ENCODE peak calls at places on chromosomes 16 and 17, in four cellular contexts. One of them, this sample, is unnamed.

GRCh38 chr16:68369697-68370096 is 58.9 kb downstream of the PRMT7 start:
- DNase-seq in fibroblast of lung: no peak
- DNase-seq in cardiac muscle cell: no peak
- DNase-seq in fibroblast of pulmonary artery: no peak
- DNase-seq in this sample: no peak

GRCh38 chr16:1385232-1385631 is 29.3 kb downstream of the UNKL start:
- DNase-seq in fibroblast of lung: no peak
- DNase-seq in cardiac muscle cell: no peak
- DNase-seq in fibroblast of pulmonary artery: no peak
- DNase-seq in this sample: no peak

GRCh38 chr17:6708357-6708961 is 4.7 kb downstream of the SLC13A5 start:
- DNase-seq in fibroblast of lung: no peak
- DNase-seq in cardiac muscle cell: no peak
- DNase-seq in fibroblast of pulmonary artery: no peak
- DNase-seq in this sample: no peak

GRCh38 chr17:77489898-77490265 is 349.1 kb downstream of the SEC14L1 start:
- DNase-seq in fibroblast of lung: peak
- DNase-seq in cardiac muscle cell: no peak
- DNase-seq in fibroblast of pulmonary artery: no peak
- DNase-seq in this sample: no peak

GRCh38 chr16:1613728-1614225 is 1.6 kb downstream of the CRAMP1 start:
- DNase-seq in fibroblast of lung: no peak
- DNase-seq in cardiac muscle cell: peak
- DNase-seq in fibroblast of pulmonary artery: no peak
- DNase-seq in this sample: no peak

GRCh38 chr17:30922235-30922993 is 669 bp downstream of the ADAP2 start:
- DNase-seq in fibroblast of lung: no peak
- DNase-seq in cardiac muscle cell: peak
- DNase-seq in fibroblast of pulmonary artery: no peak
- DNase-seq in this sample: no peak

GRCh38 chr16:4525069-4525468 is 13.5 kb downstream of the CDIP1 start:
- DNase-seq in fibroblast of lung: no peak
- DNase-seq in cardiac muscle cell: no peak
- DNase-seq in fibroblast of pulmonary artery: no peak
- DNase-seq in this sample: no peak

GRCh38 chr16:89764711-89765201 is 43.4 kb downstream of the ZNF276 start:
- DNase-seq in fibroblast of lung: no peak
- DNase-seq in cardiac muscle cell: no peak
- DNase-seq in fibroblast of pulmonary artery: no peak
- DNase-seq in this sample: no peak

GRCh38 chr16:61792194-61792904 is 243.9 kb downstream of the CDH8 start:
- DNase-seq in fibroblast of lung: peak
- DNase-seq in cardiac muscle cell: no peak
- DNase-seq in fibroblast of pulmonary artery: peak
- DNase-seq in this sample: peak

GRCh38 chr16:84735846-84736586 is 36.2 kb downstream of the USP10 start:
- DNase-seq in fibroblast of lung: no peak
- DNase-seq in cardiac muscle cell: no peak
- DNase-seq in fibroblast of pulmonary artery: peak
- DNase-seq in this sample: peak

GRCh38 chr17:78409191-78409621 is 30.8 kb downstream of the PGS1 start:
- DNase-seq in fibroblast of lung: no peak
- DNase-seq in cardiac muscle cell: no peak
- DNase-seq in fibroblast of pulmonary artery: no peak
- DNase-seq in this sample: peak

GRCh38 chr17:59845595-59846390 is 47.0 kb downstream of the TUBD1 start:
- DNase-seq in fibroblast of lung: peak
- DNase-seq in cardiac muscle cell: no peak
- DNase-seq in fibroblast of pulmonary artery: peak
- DNase-seq in this sample: peak

GRCh38 chr16:85398050-85398451 is 215.1 kb upstream of the GSE1 start:
- DNase-seq in fibroblast of lung: no peak
- DNase-seq in cardiac muscle cell: no peak
- DNase-seq in fibroblast of pulmonary artery: no peak
- DNase-seq in this sample: no peak

GRCh38 chr17:38729368-38729885 is 714 bp upstream of the CISD3 start:
- DNase-seq in fibroblast of lung: no peak
- DNase-seq in cardiac muscle cell: no peak
- DNase-seq in fibroblast of pulmonary artery: no peak
- DNase-seq in this sample: no peak

GRCh38 chr17:34499576-34499975 is 79.8 kb upstream of the TMEM132E start:
- DNase-seq in fibroblast of lung: peak
- DNase-seq in cardiac muscle cell: peak
- DNase-seq in fibroblast of pulmonary artery: peak
- DNase-seq in this sample: peak

GRCh38 chr16:87056083-87056482 is 261.1 kb downstream of the C16orf95 start:
- DNase-seq in fibroblast of lung: peak
- DNase-seq in cardiac muscle cell: no peak
- DNase-seq in fibroblast of pulmonary artery: peak
- DNase-seq in this sample: peak

GRCh38 chr16:67786491-67786890 is 19.9 kb downstream of the RANBP10 start:
- DNase-seq in fibroblast of lung: no peak
- DNase-seq in cardiac muscle cell: no peak
- DNase-seq in fibroblast of pulmonary artery: no peak
- DNase-seq in this sample: no peak

GRCh38 chr16:49924078-49924477 is 68.2 kb upstream of the ZNF423 start:
- DNase-seq in fibroblast of lung: no peak
- DNase-seq in cardiac muscle cell: no peak
- DNase-seq in fibroblast of pulmonary artery: no peak
- DNase-seq in this sample: peak

GRCh38 chr16:84868829-84869457 is 49.2 kb downstream of the CRISPLD2 start:
- DNase-seq in fibroblast of lung: no peak
- DNase-seq in cardiac muscle cell: no peak
- DNase-seq in fibroblast of pulmonary artery: no peak
- DNase-seq in this sample: no peak

GRCh38 chr16:70638814-70639792 is 7.3 kb upstream of the IL34 start:
- DNase-seq in fibroblast of lung: peak
- DNase-seq in cardiac muscle cell: no peak
- DNase-seq in fibroblast of pulmonary artery: peak
- DNase-seq in this sample: no peak

GRCh38 chr17:45138911-45139532 is 3.5 kb downstream of the ACBD4 start:
- DNase-seq in fibroblast of lung: no peak
- DNase-seq in cardiac muscle cell: no peak
- DNase-seq in fibroblast of pulmonary artery: no peak
- DNase-seq in this sample: no peak

GRCh38 chr17:56112086-56112485 is 41.2 kb upstream of the ANKFN1 start:
- DNase-seq in fibroblast of lung: peak
- DNase-seq in cardiac muscle cell: no peak
- DNase-seq in fibroblast of pulmonary artery: peak
- DNase-seq in this sample: no peak

GRCh38 chr17:1561420-1562177 is 993 bp downstream of the PITPNA start:
- DNase-seq in fibroblast of lung: peak
- DNase-seq in cardiac muscle cell: peak
- DNase-seq in fibroblast of pulmonary artery: peak
- DNase-seq in this sample: peak

GRCh38 chr16:56246051-56246817 is 54.9 kb downstream of the GNAO1 start:
- DNase-seq in fibroblast of lung: no peak
- DNase-seq in cardiac muscle cell: peak
- DNase-seq in fibroblast of pulmonary artery: no peak
- DNase-seq in this sample: peak

GRCh38 chr17:65556014-65556909 is 5.2 kb downstream of the AXIN2 start:
- DNase-seq in fibroblast of lung: peak
- DNase-seq in cardiac muscle cell: peak
- DNase-seq in fibroblast of pulmonary artery: peak
- DNase-seq in this sample: peak

GRCh38 chr17:65553009-65553645 is 8.3 kb downstream of the AXIN2 start:
- DNase-seq in fibroblast of lung: no peak
- DNase-seq in cardiac muscle cell: no peak
- DNase-seq in fibroblast of pulmonary artery: peak
- DNase-seq in this sample: no peak

GRCh38 chr17:65553646-65554567 is 7.5 kb downstream of the AXIN2 start:
- DNase-seq in fibroblast of lung: no peak
- DNase-seq in cardiac muscle cell: no peak
- DNase-seq in fibroblast of pulmonary artery: no peak
- DNase-seq in this sample: no peak

GRCh38 chr17:65556910-65557348 is 4.5 kb downstream of the AXIN2 start:
- DNase-seq in fibroblast of lung: no peak
- DNase-seq in cardiac muscle cell: no peak
- DNase-seq in fibroblast of pulmonary artery: no peak
- DNase-seq in this sample: no peak

GRCh38 chr17:65554568-65555223 is 6.8 kb downstream of the AXIN2 start:
- DNase-seq in fibroblast of lung: peak
- DNase-seq in cardiac muscle cell: peak
- DNase-seq in fibroblast of pulmonary artery: no peak
- DNase-seq in this sample: no peak
- TF ChIP-seq CTCF in fibroblast of lung: peak
- TF ChIP-seq CTCF in cardiac muscle cell: peak
- TF ChIP-seq CTCF in fibroblast of pulmonary artery: no peak
- TF ChIP-seq CTCF in this sample: no peak

GRCh38 chr17:40621558-40621957 is 26.1 kb downstream of the SMARCE1 start:
- DNase-seq in fibroblast of lung: peak
- DNase-seq in cardiac muscle cell: no peak
- DNase-seq in fibroblast of pulmonary artery: no peak
- DNase-seq in this sample: no peak

GRCh38 chr17:40621019-40621418 is 26.6 kb downstream of the SMARCE1 start:
- DNase-seq in fibroblast of lung: no peak
- DNase-seq in cardiac muscle cell: no peak
- DNase-seq in fibroblast of pulmonary artery: no peak
- DNase-seq in this sample: no peak

GRCh38 chr17:40617678-40618240 is 29.9 kb downstream of the SMARCE1 start:
- DNase-seq in fibroblast of lung: no peak
- DNase-seq in cardiac muscle cell: no peak
- DNase-seq in fibroblast of pulmonary artery: no peak
- DNase-seq in this sample: peak

GRCh38 chr17:40616592-40616991 is 31.0 kb downstream of the SMARCE1 start:
- DNase-seq in fibroblast of lung: no peak
- DNase-seq in cardiac muscle cell: no peak
- DNase-seq in fibroblast of pulmonary artery: no peak
- DNase-seq in this sample: no peak

GRCh38 chr17:40618754-40619625 is 28.6 kb downstream of the SMARCE1 start:
- DNase-seq in fibroblast of lung: no peak
- DNase-seq in cardiac muscle cell: no peak
- DNase-seq in fibroblast of pulmonary artery: no peak
- DNase-seq in this sample: no peak
- H3K4me3 ChIP-seq in fibroblast of lung: no peak
- H3K4me3 ChIP-seq in cardiac muscle cell: no peak
- H3K4me3 ChIP-seq in fibroblast of pulmonary artery: no peak
- H3K4me3 ChIP-seq in this sample: peak

GRCh38 chr16:75266738-75267630 is 15.6 kb upstream of the BCAR1 start:
- DNase-seq in fibroblast of lung: no peak
- DNase-seq in cardiac muscle cell: no peak
- DNase-seq in fibroblast of pulmonary artery: no peak
- DNase-seq in this sample: no peak

GRCh38 chr16:75264531-75264998 is 13.1 kb upstream of the BCAR1 start:
- DNase-seq in fibroblast of lung: peak
- DNase-seq in cardiac muscle cell: no peak
- DNase-seq in fibroblast of pulmonary artery: peak
- DNase-seq in this sample: no peak

GRCh38 chr16:75264999-75265910 is 13.8 kb upstream of the BCAR1 start:
- DNase-seq in fibroblast of lung: no peak
- DNase-seq in cardiac muscle cell: no peak
- DNase-seq in fibroblast of pulmonary artery: no peak
- DNase-seq in this sample: no peak

GRCh38 chr16:75267631-75268264 is 16.3 kb upstream of the BCAR1 start:
- DNase-seq in fibroblast of lung: peak
- DNase-seq in cardiac muscle cell: peak
- DNase-seq in fibroblast of pulmonary artery: no peak
- DNase-seq in this sample: peak

GRCh38 chr16:75265911-75266701 is 14.7 kb upstream of the BCAR1 start:
- DNase-seq in fibroblast of lung: peak
- DNase-seq in cardiac muscle cell: peak
- DNase-seq in fibroblast of pulmonary artery: peak
- DNase-seq in this sample: peak
- TF ChIP-seq CTCF in fibroblast of lung: no peak
- TF ChIP-seq CTCF in cardiac muscle cell: no peak
- TF ChIP-seq CTCF in fibroblast of pulmonary artery: no peak
- TF ChIP-seq CTCF in this sample: no peak

GRCh38 chr17:74429604-74430384 is 2.1 kb upstream of the GPRC5C start:
- DNase-seq in fibroblast of lung: no peak
- DNase-seq in cardiac muscle cell: peak
- DNase-seq in fibroblast of pulmonary artery: peak
- DNase-seq in this sample: peak

GRCh38 chr17:74431568-74432483 is at the start of gene GPRC5C:
- DNase-seq in fibroblast of lung: no peak
- DNase-seq in cardiac muscle cell: peak
- DNase-seq in fibroblast of pulmonary artery: peak
- DNase-seq in this sample: peak

GRCh38 chr17:74432484-74433391 is 850 bp downstream of the GPRC5C start:
- DNase-seq in fibroblast of lung: no peak
- DNase-seq in cardiac muscle cell: no peak
- DNase-seq in fibroblast of pulmonary artery: no peak
- DNase-seq in this sample: peak

GRCh38 chr17:74430706-74431567 is 951 bp upstream of the GPRC5C start:
- DNase-seq in fibroblast of lung: peak
- DNase-seq in cardiac muscle cell: peak
- DNase-seq in fibroblast of pulmonary artery: peak
- DNase-seq in this sample: peak

DNA sequence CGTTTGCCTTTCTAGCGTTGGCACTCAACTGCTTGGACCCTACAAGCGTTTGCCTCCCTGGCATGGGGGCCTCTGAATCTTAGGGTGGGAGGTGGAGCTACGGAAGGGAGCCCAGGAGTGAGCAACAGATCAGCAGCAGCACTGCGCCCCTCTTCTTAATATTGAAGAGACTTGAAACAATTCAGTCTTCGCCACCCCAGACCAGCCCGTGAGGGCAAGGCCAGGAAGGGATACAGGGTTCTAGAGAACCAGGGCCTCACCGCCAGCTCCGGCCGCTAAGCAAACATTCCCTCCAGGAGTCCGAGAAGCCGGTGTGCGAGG is 1.5 kb upstream of the GPRC5C start:
- DNase-seq in fibroblast of lung: no peak
- DNase-seq in cardiac muscle cell: no peak
- DNase-seq in fibroblast of pulmonary artery: no peak
- DNase-seq in this sample: no peak
- H3K4me3 ChIP-seq in fibroblast of lung: no peak
- H3K4me3 ChIP-seq in cardiac muscle cell: peak
- H3K4me3 ChIP-seq in fibroblast of pulmonary artery: peak
- H3K4me3 ChIP-seq in this sample: peak

DNA sequence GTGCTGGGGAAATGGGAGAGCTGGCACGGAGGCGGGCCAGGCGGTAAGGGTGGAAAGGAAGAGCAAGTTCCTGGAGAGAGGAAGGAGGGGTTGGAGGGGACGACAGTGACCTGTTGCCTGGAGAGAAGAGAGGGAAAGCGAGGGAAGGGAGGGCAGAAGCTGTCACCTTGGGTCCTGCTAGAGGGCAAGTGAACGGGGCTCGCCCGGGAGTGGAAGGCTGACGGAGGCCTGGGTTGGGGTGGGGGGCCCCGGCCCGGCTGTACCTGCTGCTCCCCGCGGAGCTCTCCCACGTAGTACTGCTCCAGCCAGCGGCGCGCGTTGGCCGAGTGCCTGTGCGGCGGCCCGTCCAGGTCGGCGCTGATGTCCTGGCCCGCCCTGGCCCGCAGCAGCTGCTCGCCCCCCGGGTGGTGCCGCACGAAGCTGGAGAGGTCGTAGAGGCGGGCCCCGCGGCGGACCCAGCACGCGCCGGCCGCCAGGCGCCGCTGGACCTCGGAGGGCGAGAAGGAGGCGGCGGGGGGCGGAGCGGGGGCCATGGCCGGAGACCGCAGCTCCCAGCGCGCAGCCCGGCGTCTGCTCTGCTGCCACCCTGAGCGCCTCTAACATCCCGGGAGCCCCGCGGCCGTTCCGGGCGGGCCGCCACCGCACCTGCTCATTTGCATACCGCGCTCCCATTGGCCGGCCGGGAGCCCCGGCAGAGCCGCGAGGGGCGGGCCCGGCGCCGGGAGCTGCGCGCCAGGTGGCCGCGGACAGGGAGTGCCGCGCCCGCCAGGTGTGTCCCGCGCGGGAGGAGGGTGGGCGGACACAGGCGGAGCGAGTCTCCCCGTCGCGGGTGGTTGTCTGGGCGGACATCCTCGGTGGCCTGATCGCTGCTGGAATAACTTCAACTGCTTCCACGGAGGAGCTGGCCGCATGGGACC is at the start of gene FA2H:
- DNase-seq in fibroblast of lung: peak
- DNase-seq in cardiac muscle cell: peak
- DNase-seq in fibroblast of pulmonary artery: peak
- DNase-seq in this sample: peak
- TF ChIP-seq CTCF in fibroblast of lung: peak
- TF ChIP-seq CTCF in cardiac muscle cell: no peak
- TF ChIP-seq CTCF in fibroblast of pulmonary artery: no peak
- TF ChIP-seq CTCF in this sample: peak

This sample was measured in PC-3.